ENCODE peak calls at places on chromosomes 7 and 10, in six cellular contexts. O, G, I, U, S and T are unnamed samples.

GRCh38 chr7:73586911-73587310 is 8.5 kb upstream of the TBL2 start:
- DNase-seq in U (no peak), G (no peak), O (no peak), S (no peak), I (no peak), T (no peak)

GRCh38 chr10:12643279-12643678 is 293.9 kb downstream of the CAMK1D start:
- DNase-seq in S (no peak), I (no peak), G (no peak), O (no peak), U (no peak), T (no peak)

GRCh38 chr7:29115753-29116152 is 30.6 kb downstream of the CPVL start:
- DNase-seq in O (no peak), I (no peak), G (no peak), S (no peak), U (no peak), T (no peak)

GRCh38 chr7:26863504-26864308 is 684 bp downstream of the SKAP2 start:
- DNase-seq in O (peak), U (no peak), S (peak), G (no peak), I (no peak), T (no peak)

GRCh38 chr7:44184221-44184873 is 4.9 kb downstream of the GCK start:
- DNase-seq in O (no peak), U (no peak), G (peak), S (no peak), I (peak), T (peak)

GRCh38 chr10:54284526-54285193 is 516.4 kb downstream of the PCDH15 start:
- DNase-seq in G (no peak), S (no peak), O (no peak), U (no peak), I (no peak), T (no peak)

GRCh38 chr7:128869138-128869943 is 6.7 kb downstream of the ATP6V1F start:
- DNase-seq in G (peak), U (no peak), O (no peak), I (no peak), S (peak), T (no peak)

GRCh38 chr7:130277763-130278643 is 11.3 kb downstream of the CPA2 start:
- DNase-seq in I (no peak), U (peak), O (peak), S (no peak), G (no peak), T (no peak)

GRCh38 chr10:129971381-129972144 is 7.5 kb upstream of the EBF3 start:
- DNase-seq in U (peak), I (no peak), S (peak), O (no peak), G (peak), T (no peak)

GRCh38 chr7:130886438-130887135 is 152.6 kb upstream of the KLF14 start:
- DNase-seq in S (no peak), O (no peak), I (no peak), U (no peak), G (no peak), T (no peak)

GRCh38 chr7:100565133-100565571 is 8.5 kb downstream of the SAP25 start:
- DNase-seq in O (no peak), G (no peak), I (no peak), S (no peak), U (no peak), T (no peak)

GRCh38 chr10:99123851-99124250 is 111.8 kb downstream of the HPSE2 start:
- DNase-seq in U (no peak), I (no peak), O (no peak), G (no peak), S (no peak), T (no peak)

GRCh38 chr10:112189465-112189864 is 5.9 kb upstream of the GPAM start:
- DNase-seq in U (no peak), O (no peak), S (no peak), G (no peak), I (no peak), T (no peak)

GRCh38 chr7:6159524-6160011 is 112.9 kb downstream of the CYTH3 start:
- DNase-seq in O (no peak), I (no peak), G (peak), U (no peak), S (no peak), T (no peak)

GRCh38 chr7:150909192-150909591 is 56.9 kb downstream of the AOC1 start:
- DNase-seq in S (no peak), G (no peak), I (no peak), U (no peak), O (no peak), T (no peak)

GRCh38 chr10:78605800-78606350 is 462.9 kb upstream of the ZMIZ1 start:
- DNase-seq in G (no peak), U (no peak), I (no peak), S (no peak), O (no peak), T (no peak)

GRCh38 chr10:792083-792791 is 102.8 kb upstream of the DIP2C start:
- DNase-seq in O (no peak), S (no peak), G (no peak), U (peak), I (peak), T (no peak)

GRCh38 chr10:796233-796632 is 106.8 kb upstream of the DIP2C start:
- DNase-seq in U (no peak), O (no peak), S (no peak), G (no peak), I (no peak), T (no peak)

GRCh38 chr10:797179-797578 is 107.7 kb upstream of the DIP2C start:
- DNase-seq in U (peak), S (no peak), O (no peak), I (no peak), G (no peak), T (no peak)

GRCh38 chr10:792792-793100 is 103.3 kb upstream of the DIP2C start:
- DNase-seq in S (no peak), U (no peak), O (no peak), I (no peak), G (no peak), T (no peak)

GRCh38 chr10:794382-794956 is 105.0 kb upstream of the DIP2C start:
- DNase-seq in O (no peak), U (peak), G (no peak), S (no peak), I (no peak), T (no peak)
- TF ChIP-seq CTCF in O (no peak), U (no peak), G (no peak), S (no peak), I (no peak), T (no peak)

GRCh38 chr7:55481126-55481525 is 91.2 kb downstream of the VOPP1 start:
- DNase-seq in O (no peak), G (no peak), I (no peak), S (no peak), U (no peak), T (no peak)
- H3K4me3 ChIP-seq in O (no peak), G (no peak), I (no peak), S (no peak), U (no peak), T (no peak)

DNA sequence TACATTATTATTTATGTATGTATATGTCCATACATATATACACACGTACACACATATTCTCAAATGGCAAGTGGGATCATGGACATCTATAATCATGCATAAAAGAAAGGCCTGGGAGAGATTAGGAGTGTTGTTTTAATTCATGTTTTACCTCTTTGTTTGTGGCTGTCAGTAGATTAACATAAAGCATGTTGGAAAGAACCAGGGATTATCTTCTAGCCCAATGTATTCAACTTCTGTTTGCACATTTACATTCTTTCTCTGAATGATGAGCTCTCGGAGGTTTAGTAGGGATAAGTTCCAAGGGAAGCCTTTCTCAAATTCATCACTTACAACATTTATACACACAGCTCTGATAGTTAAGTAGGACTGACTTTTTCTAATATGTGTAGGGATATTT is 191.3 kb downstream of the NSUN6 start:
- DNase-seq in U (no peak), I (no peak), S (no peak), G (no peak), O (no peak), T (no peak)
- TF ChIP-seq CTCF in U (no peak), I (no peak), S (no peak), G (no peak), O (no peak), T (no peak)

GRCh38 chr7:96997512-96998032 is 7.8 kb upstream of the DLX6 start:
- DNase-seq in O (no peak), U (no peak), I (no peak), S (no peak), G (no peak), T (no peak)
- H3K4me3 ChIP-seq in O (no peak), U (no peak), I (no peak), S (no peak), G (no peak), T (no peak)

DNA sequence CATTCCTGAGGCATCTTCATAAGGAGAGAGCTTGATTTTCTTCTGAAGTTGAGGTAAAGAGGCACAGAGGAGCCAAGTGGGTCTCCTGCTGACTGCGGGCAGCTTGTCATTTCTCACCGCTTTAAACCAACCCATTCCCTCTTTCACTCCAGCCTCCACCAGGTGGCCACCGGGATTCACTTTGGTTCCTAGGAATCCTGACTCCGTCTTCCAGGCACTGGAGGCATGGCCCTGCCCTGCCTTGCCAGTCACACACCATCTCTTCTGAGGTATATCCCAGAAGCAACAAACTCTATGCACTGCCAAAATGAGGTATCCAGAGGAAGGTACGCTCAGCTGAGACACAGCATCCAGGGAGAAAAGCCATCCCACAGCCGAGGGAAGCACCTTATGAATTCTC is 280.8 kb downstream of the TNS3 start:
- DNase-seq in O (no peak), I (no peak), G (no peak), U (no peak), S (no peak), T (no peak)
- TF ChIP-seq CTCF in O (no peak), I (no peak), G (no peak), U (no peak), S (no peak), T (no peak)

GRCh38 chr10:119644215-119644826 is 6.9 kb upstream of the BAG3 start:
- DNase-seq in G (no peak), S (no peak), I (no peak), O (no peak), U (no peak), T (no peak)
- H3K4me3 ChIP-seq in G (no peak), S (no peak), I (no peak), O (no peak), U (no peak), T (no peak)